ENCODE peak calls at places on chromosomes 3 and 15, in nine cellular contexts. M is AG10803, W is heart left ventricle, A is brain microvascular endothelial cell, T is upper lobe of right lung, V is lower lobe of right lung, J is K562, D is ascending aorta, K is GM23338. Q is an unnamed sample.

GRCh38 chr3:27312044-27312668 is 57.0 kb downstream of the NEK10 start:
- DNase-seq in K (peak), J (peak), W (no peak), D (no peak), T (no peak), M (peak), A (peak), V (no peak), Q (peak)

GRCh38 chr3:159832024-159832423 is 156.6 kb upstream of the IL12A start:
- DNase-seq in J (no peak), A (no peak), T (no peak), M (no peak), D (no peak), W (no peak), K (no peak), V (no peak), Q (no peak)

GRCh38 chr3:187999821-188000220 is 154.1 kb upstream of the LPP start:
- DNase-seq in D (no peak), K (peak), W (no peak), J (no peak), A (no peak), T (no peak), V (no peak), M (no peak), Q (no peak)

GRCh38 chr3:135246027-135246426 is 451.0 kb downstream of the EPHB1 start:
- DNase-seq in K (peak), J (no peak), D (no peak), T (no peak), M (no peak), A (no peak), V (no peak), W (no peak), Q (no peak)

GRCh38 chr3:151316267-151316991 is at the start of gene GPR87:
- DNase-seq in M (no peak), D (no peak), K (peak), W (no peak), V (no peak), J (no peak), A (no peak), T (no peak), Q (no peak)

GRCh38 chr3:12352253-12352652 is 63.4 kb downstream of the PPARG start:
- DNase-seq in D (no peak), T (no peak), W (no peak), M (no peak), V (no peak), A (no peak), J (no peak), K (no peak), Q (no peak)

GRCh38 chr15:99486371-99487336 is 79.1 kb upstream of the MEF2A start:
- DNase-seq in A (no peak), W (peak), K (peak), T (peak), M (peak), J (no peak), D (peak), V (peak), Q (peak)

GRCh38 chr3:145182196-145182911 is 978.6 kb downstream of the PLOD2 start:
- DNase-seq in T (no peak), W (no peak), D (no peak), K (no peak), J (no peak), V (no peak), M (peak), A (no peak), Q (peak)

GRCh38 chr15:101439920-101440319 is 49.6 kb downstream of the PCSK6 start:
- DNase-seq in M (peak), A (no peak), J (no peak), K (no peak), W (no peak), T (no peak), V (no peak), D (no peak), Q (no peak)

GRCh38 chr3:68057637-68058320 is 403.4 kb upstream of the SUCLG2 start:
- DNase-seq in W (no peak), V (no peak), D (no peak), K (no peak), M (no peak), J (no peak), T (no peak), A (no peak), Q (no peak)

GRCh38 chr3:61796088-61796680 is 234.8 kb downstream of the PTPRG start:
- DNase-seq in M (no peak), V (no peak), J (no peak), W (no peak), T (no peak), K (no peak), A (no peak), D (no peak), Q (no peak)

GRCh38 chr3:134419966-134420321 is 45.7 kb upstream of the AMOTL2 start:
- DNase-seq in W (no peak), T (no peak), A (no peak), K (no peak), V (no peak), D (no peak), J (no peak), M (no peak), Q (no peak)

GRCh38 chr3:150607267-150608065 is 4.3 kb downstream of the SELENOT start:
- DNase-seq in T (no peak), D (no peak), M (no peak), K (peak), J (no peak), V (no peak), A (no peak), W (no peak), Q (no peak)

GRCh38 chr3:13709706-13710105 is 160.8 kb downstream of the FBLN2 start:
- DNase-seq in T (peak), K (no peak), J (no peak), M (no peak), A (no peak), W (no peak), D (peak), V (no peak), Q (no peak)

GRCh38 chr3:116085456-116085855 is 359.8 kb downstream of the LSAMP start:
- DNase-seq in M (peak), D (no peak), A (no peak), T (no peak), W (no peak), K (no peak), J (no peak), V (no peak), Q (no peak)

GRCh38 chr3:127690106-127690505 is 17.4 kb downstream of the ABTB1 start:
- DNase-seq in M (peak), T (no peak), J (no peak), D (no peak), K (no peak), V (peak), W (peak), A (peak), Q (peak)

GRCh38 chr3:143163562-143163961 is 44.0 kb downstream of the CHST2 start:
- DNase-seq in J (no peak), D (no peak), V (no peak), A (no peak), W (no peak), M (no peak), K (no peak), T (no peak), Q (no peak)

GRCh38 chr15:90037510-90037860 is 36.4 kb downstream of the ZNF710 start:
- DNase-seq in K (no peak), M (peak), D (peak), W (no peak), V (no peak), T (no peak), A (peak), J (no peak), Q (peak)

GRCh38 chr3:40292637-40293036 is 16.9 kb upstream of the EIF1B start:
- DNase-seq in T (no peak), K (peak), A (no peak), M (no peak), V (no peak), W (peak), J (peak), D (no peak), Q (no peak)

GRCh38 chr3:127454968-127455367 is 135.6 kb downstream of the TPRA1 start:
- DNase-seq in J (no peak), K (no peak), M (no peak), T (peak), V (no peak), A (no peak), W (no peak), D (peak), Q (no peak)

GRCh38 chr3:48155122-48155521 is 33.1 kb downstream of the CDC25A start:
- DNase-seq in V (no peak), W (no peak), T (no peak), D (no peak), A (peak), K (no peak), J (no peak), M (peak), Q (peak)

GRCh38 chr3:131608296-131608695 is 105.5 kb upstream of the MRPL3 start:
- DNase-seq in A (no peak), V (no peak), J (no peak), M (no peak), T (no peak), D (no peak), W (no peak), K (no peak), Q (no peak)

GRCh38 chr15:38411902-38412301 is 42.0 kb upstream of the FAM98B start:
- DNase-seq in D (no peak), T (no peak), J (no peak), V (no peak), K (no peak), W (no peak), A (no peak), M (no peak), Q (no peak)

GRCh38 chr3:62622553-62623174 is 249.3 kb upstream of the FEZF2 start:
- DNase-seq in T (no peak), D (no peak), V (no peak), K (peak), W (no peak), A (peak), J (peak), M (peak), Q (peak)

GRCh38 chr3:129605593-129606521 is 619 bp downstream of the PLXND1 start:
- DNase-seq in D (peak), T (peak), M (peak), W (no peak), J (peak), A (no peak), K (no peak), V (peak), Q (peak)

GRCh38 chr3:129604223-129604941 is 2.1 kb downstream of the PLXND1 start:
- DNase-seq in J (no peak), A (no peak), W (no peak), K (no peak), D (no peak), V (no peak), T (no peak), M (no peak), Q (no peak)

GRCh38 chr3:129603561-129603942 is 2.9 kb downstream of the PLXND1 start:
- DNase-seq in K (no peak), M (no peak), T (no peak), W (no peak), A (no peak), V (no peak), D (no peak), J (no peak), Q (no peak)

GRCh38 chr3:129606522-129607390 is at the start of gene PLXND1:
- DNase-seq in T (peak), W (peak), M (peak), V (peak), J (peak), A (peak), D (peak), K (peak), Q (peak)

GRCh38 chr3:129604942-129605592 is 1.4 kb downstream of the PLXND1 start:
- DNase-seq in D (no peak), M (no peak), J (no peak), V (peak), A (no peak), T (peak), K (peak), W (no peak), Q (no peak)
- H3K4me3 ChIP-seq in D (peak), M (peak), J (peak), V (peak), A (peak), T (peak), K (peak), W (peak), Q (peak)

DNA sequence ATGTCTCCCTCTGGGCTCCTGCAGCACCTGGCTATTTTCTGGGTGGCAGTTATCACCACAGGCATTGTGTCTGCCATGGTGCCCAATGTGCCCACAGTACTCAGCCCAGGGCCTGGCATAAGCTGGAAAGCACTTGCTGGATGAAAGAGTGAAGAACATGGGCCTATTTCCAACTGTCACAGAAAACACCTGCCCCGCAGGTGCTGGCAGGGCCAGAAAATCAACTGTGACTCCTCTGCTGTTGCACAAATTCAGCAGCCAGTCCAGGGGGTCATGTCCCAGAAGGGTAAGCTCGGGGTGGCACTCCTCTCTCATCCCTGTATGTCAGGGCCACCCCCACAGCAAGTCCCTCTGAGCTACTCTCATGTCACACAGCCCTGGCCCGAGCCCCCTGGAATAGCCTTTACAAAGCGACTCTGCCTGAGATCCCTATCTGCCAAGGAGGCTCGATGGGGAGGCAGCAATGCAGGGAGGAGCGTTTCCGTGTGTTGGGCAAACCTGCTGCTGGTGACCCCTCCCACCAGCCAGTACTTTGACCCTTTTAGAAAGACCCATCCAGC is 16.9 kb downstream of the ITIH3 start:
- DNase-seq in A (no peak), M (no peak), V (no peak), J (no peak), K (no peak), T (no peak), D (no peak), W (no peak), Q (no peak)
- TF ChIP-seq CTCF in A (no peak), M (no peak), V (no peak), J (no peak), K (no peak), T (no peak), D (no peak), W (no peak), Q (no peak)

GRCh38 chr3:129278439-129278969 is at the start of gene HMCES:
- DNase-seq in K (peak), W (peak), T (peak), M (peak), A (peak), D (peak), J (peak), V (peak), Q (peak)

GRCh38 chr3:129281726-129282125 is 3.1 kb downstream of the HMCES start:
- DNase-seq in J (no peak), V (no peak), K (no peak), T (no peak), D (no peak), M (no peak), A (no peak), W (no peak), Q (no peak)

GRCh38 chr3:129278970-129279906 is 568 bp downstream of the HMCES start:
- DNase-seq in D (no peak), K (peak), W (no peak), J (peak), A (peak), T (peak), V (peak), M (peak), Q (peak)

GRCh38 chr3:129277829-129278271 is 820 bp upstream of the HMCES start:
- DNase-seq in V (no peak), M (no peak), T (no peak), W (no peak), D (no peak), K (peak), A (peak), J (no peak), Q (peak)

DNA sequence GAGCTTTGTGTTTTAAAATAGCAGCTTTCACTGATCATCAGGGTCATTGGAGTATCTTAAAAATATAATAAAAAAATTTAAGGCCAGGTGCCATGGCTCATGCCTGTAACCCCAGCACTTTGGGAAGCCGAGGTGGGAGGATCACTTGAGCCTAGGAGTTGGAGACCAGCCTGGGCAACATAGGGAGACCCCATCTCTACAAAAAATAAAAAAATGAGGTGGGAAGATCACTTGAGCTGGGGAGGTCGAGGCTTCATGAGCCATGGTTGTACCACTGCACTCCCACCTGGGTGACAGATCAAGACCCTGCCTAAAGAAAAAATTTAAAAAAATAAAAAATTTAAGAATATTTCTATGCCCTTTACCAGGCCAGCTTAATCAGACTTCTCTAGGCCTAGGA is 1.5 kb downstream of the HMCES start:
- DNase-seq in D (no peak), K (no peak), J (no peak), V (no peak), T (no peak), M (no peak), A (no peak), W (no peak), Q (no peak)
- H3K4me3 ChIP-seq in D (peak), K (peak), J (no peak), V (peak), T (peak), M (no peak), A (no peak), W (peak), Q (no peak)

DNA sequence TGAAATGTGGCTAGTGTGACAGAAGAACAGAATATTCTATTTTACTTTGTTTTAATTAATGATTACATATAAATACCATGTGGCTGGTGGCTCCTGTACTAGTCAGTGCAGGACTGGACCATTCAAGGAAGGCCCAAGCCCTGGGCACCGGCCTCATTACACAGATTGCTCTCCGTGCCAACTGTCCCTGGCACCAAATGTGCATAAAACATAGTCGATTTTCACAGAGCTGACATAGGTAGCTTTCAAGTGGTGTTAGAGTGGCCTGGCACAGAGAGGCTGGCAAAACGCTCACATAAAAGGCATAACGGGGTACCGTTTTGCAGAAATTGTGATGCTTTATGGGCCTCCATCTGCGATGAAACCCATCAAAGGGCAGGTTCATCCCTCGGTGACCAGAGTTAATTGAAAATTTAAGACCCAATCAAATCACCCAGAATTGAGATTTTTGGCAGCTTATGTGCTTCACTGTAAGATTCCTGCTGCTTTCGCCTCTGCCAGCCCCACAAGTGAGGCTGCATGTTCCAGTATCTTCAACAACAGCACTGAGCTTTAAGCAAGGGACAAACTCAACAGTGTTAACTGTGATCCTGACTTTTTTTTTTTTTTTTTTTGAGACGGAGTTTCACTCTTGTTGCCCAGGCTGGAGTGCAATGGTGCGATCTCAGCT is 25.9 kb downstream of the RFTN1 start:
- DNase-seq in J (no peak), V (no peak), W (no peak), D (no peak), A (no peak), K (no peak), T (no peak), M (no peak), Q (no peak)
- TF ChIP-seq CTCF in J (no peak), V (no peak), W (no peak), D (no peak), A (no peak), K (no peak), T (no peak), M (no peak), Q (no peak)

DNA sequence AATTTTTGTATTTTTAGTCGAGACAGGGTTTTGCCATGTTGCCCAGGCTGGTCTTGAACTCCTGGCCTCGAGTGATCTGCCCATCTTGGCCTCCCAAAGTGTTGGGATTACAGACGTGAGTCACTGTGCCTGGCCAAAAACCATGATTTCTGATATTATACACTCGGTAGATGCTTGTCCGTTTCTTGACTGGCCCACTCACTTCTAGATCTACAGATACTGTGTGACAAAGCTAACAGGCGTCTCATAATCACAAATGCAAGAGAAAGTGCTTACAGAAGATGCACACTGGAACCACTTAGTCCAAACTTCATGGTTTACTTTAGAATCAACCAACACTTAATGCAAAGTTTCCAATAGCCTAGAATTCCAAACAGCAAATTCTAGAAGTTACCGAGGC is 8.4 kb downstream of the PROK2 start:
- DNase-seq in D (no peak), J (no peak), K (no peak), A (no peak), T (no peak), V (no peak), M (no peak), W (no peak), Q (no peak)
- H3K4me3 ChIP-seq in D (no peak), J (no peak), K (no peak), A (no peak), T (no peak), V (no peak), M (no peak), W (no peak), Q (no peak)

GRCh38 chr15:48281674-48282073 is 49.6 kb upstream of the DUT start:
- DNase-seq in M (no peak), D (no peak), V (no peak), W (no peak), J (no peak), A (no peak), K (peak), T (no peak), Q (no peak)
- TF ChIP-seq CTCF in M (no peak), D (no peak), V (no peak), W (no peak), J (peak), A (peak), K (peak), T (no peak), Q (peak)